ENCODE peak calls at places on chromosomes 1 and 21, in five cellular contexts. A is tibial nerve, W is lower lobe of right lung, I is ovary, U is GM10248. S is an unnamed sample.
A peak's percentile ranks its signal among the peaks of the same experiment; 100 is the strongest.

GRCh38 chr21:26365849-26366248 is 195.3 kb upstream of the APP start:
- DNase-seq in A (no peak), W (no peak), I (no peak), U (no peak), S (no peak)

GRCh38 chr1:82318921-82319320 is 518.2 kb downstream of the ADGRL2 start:
- DNase-seq in A (no peak), W (no peak), I (no peak), U (no peak), S (no peak)

GRCh38 chr1:156052862-156053769 is 482 bp downstream of the UBQLN4 start:
- DNase-seq in A (peak; percentile 44), W (peak; percentile 70), I (peak; percentile 71), U (peak; percentile 79), S (peak; percentile 65)

GRCh38 chr1:95582746-95583145 is 348.7 kb downstream of the RWDD3 start:
- DNase-seq in A (no peak), W (no peak), I (no peak), U (no peak), S (no peak)

GRCh38 chr1:103180660-103181059 is 72.3 kb upstream of the COL11A1 start:
- DNase-seq in A (no peak), W (no peak), I (no peak), U (no peak), S (peak; percentile 92)

GRCh38 chr1:171355727-171356126 is 41.7 kb downstream of the FMO4 start:
- DNase-seq in A (no peak), W (no peak), I (no peak), U (no peak), S (no peak)

GRCh38 chr1:205582471-205583291 is 49.1 kb downstream of the ELK4 start:
- DNase-seq in A (no peak), W (no peak), I (peak; percentile 39), U (no peak), S (no peak)

GRCh38 chr1:3777647-3778589 is 5.4 kb downstream of the SMIM1 start:
- DNase-seq in A (no peak), W (no peak), I (no peak), U (no peak), S (no peak)

GRCh38 chr1:10232213-10232612 is 21.8 kb downstream of the KIF1B start:
- DNase-seq in A (no peak), W (no peak), I (no peak), U (no peak), S (no peak)

GRCh38 chr1:54220004-54220811 is 20.2 kb downstream of the MRPL37 start:
- DNase-seq in A (peak; percentile 37), W (peak; percentile 70), I (peak; percentile 77), U (no peak), S (peak; percentile 49)

GRCh38 chr1:198669023-198669698 is 30.3 kb downstream of the PTPRC start:
- DNase-seq in A (no peak), W (no peak), I (no peak), U (peak; percentile 29), S (peak; percentile 97)

GRCh38 chr1:10444795-10445397 is 4.9 kb upstream of the CORT start:
- DNase-seq in A (no peak), W (no peak), I (no peak), U (no peak), S (no peak)

GRCh38 chr1:83555871-83556270 is 443.1 kb downstream of the TTLL7 start:
- DNase-seq in A (no peak), W (no peak), I (no peak), U (no peak), S (no peak)

GRCh38 chr1:26050255-26050640 is 4.3 kb upstream of the SLC30A2 start:
- DNase-seq in A (no peak), W (no peak), I (no peak), U (no peak), S (no peak)

GRCh38 chr1:55061706-55062321 is 22.5 kb downstream of the PCSK9 start:
- DNase-seq in A (no peak), W (no peak), I (no peak), U (no peak), S (no peak)

GRCh38 chr21:39788383-39788782 is 43.4 kb downstream of the IGSF5 start:
- DNase-seq in A (peak; percentile 45), W (peak; percentile 82), I (peak; percentile 46), U (no peak), S (peak; percentile 56)

GRCh38 chr1:942411-942821 is 16.6 kb downstream of the NOC2L start:
- DNase-seq in A (no peak), W (no peak), I (no peak), U (no peak), S (no peak)

GRCh38 chr1:185439727-185440415 is 122.8 kb upstream of the IVNS1ABP start:
- DNase-seq in A (no peak), W (no peak), I (no peak), U (peak; percentile 40), S (peak; percentile 92)

GRCh38 chr1:21834666-21835065 is 22.6 kb downstream of the LDLRAD2 start:
- DNase-seq in A (no peak), W (no peak), I (no peak), U (no peak), S (no peak)

GRCh38 chr21:33273044-33273443 is 6.9 kb downstream of the IL10RB start:
- DNase-seq in A (no peak), W (no peak), I (no peak), U (no peak), S (no peak)

GRCh38 chr21:29185172-29185571 is 54.7 kb downstream of the MAP3K7CL start:
- DNase-seq in A (no peak), W (no peak), I (no peak), U (no peak), S (no peak)

GRCh38 chr1:15736035-15736665 is at the start of gene SLC25A34:
- DNase-seq in A (no peak), W (peak; percentile 86), I (no peak), U (no peak), S (no peak)

GRCh38 chr1:19860418-19860817 is 21.8 kb upstream of the OTUD3 start:
- DNase-seq in A (no peak), W (no peak), I (no peak), U (no peak), S (no peak)

GRCh38 chr1:44679468-44679867 is 5.0 kb downstream of the ARMH1 start:
- DNase-seq in A (no peak), W (no peak), I (no peak), U (no peak), S (no peak)

GRCh38 chr1:98761238-98761637 is 99.7 kb downstream of the SNX7 start:
- DNase-seq in A (no peak), W (no peak), I (no peak), U (no peak), S (no peak)

GRCh38 chr21:15051652-15052554 is 12.9 kb downstream of the NRIP1 start:
- DNase-seq in A (no peak), W (no peak), I (no peak), U (peak; percentile 31), S (peak; percentile 10)

GRCh38 chr1:2567083-2567679 is 11.0 kb downstream of the TNFRSF14 start:
- DNase-seq in A (no peak), W (no peak), I (no peak), U (no peak), S (no peak)
- TF ChIP-seq CTCF in A (no peak), W (no peak), I (no peak), U (no peak), S (no peak)

DNA sequence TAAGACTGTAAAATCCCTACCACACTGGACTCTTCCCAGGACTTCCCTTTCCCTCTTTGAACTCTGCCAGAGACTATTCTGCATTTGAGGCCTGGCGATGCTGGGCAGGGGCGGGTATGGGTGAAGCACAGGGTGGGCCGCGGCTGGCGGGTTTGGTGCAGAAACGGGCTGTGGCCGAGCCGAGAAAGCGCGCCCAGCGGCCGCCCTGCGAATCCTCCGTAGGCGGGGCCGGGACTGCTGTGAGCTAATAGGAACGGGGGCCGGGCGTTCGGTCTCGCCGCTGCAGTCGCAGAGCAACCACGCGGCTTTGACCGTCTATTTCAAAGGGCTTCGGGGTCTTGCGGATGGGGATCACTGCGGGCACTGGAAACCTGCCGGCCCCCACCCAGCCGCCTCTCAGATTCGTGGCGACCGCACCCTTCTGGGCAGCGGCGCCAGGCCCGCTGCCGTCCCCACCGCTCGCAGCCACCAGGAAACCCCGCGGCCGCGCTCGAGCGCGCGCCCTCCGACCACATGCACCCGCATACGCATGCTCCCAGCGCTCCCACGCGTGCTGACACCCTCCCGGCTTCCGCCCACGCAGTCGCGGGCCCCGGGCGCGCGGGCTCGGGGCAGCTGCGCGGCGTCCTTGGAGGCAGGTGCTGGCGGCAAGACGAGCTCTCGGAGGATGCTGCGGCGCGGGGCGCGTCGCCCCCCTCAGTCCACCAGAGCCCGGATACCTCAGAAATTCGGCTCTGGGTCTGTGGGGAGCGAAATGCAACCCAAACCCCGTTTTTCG is 32.7 kb downstream of the DNTTIP2 start:
- DNase-seq in A (peak; percentile 83), W (peak; percentile 95), I (peak; percentile 89), U (peak; percentile 87), S (peak; percentile 74)
- TF ChIP-seq CTCF in A (peak; percentile 73), W (peak; percentile 54), I (no peak), U (peak; percentile 28), S (peak; percentile 57)

DNA sequence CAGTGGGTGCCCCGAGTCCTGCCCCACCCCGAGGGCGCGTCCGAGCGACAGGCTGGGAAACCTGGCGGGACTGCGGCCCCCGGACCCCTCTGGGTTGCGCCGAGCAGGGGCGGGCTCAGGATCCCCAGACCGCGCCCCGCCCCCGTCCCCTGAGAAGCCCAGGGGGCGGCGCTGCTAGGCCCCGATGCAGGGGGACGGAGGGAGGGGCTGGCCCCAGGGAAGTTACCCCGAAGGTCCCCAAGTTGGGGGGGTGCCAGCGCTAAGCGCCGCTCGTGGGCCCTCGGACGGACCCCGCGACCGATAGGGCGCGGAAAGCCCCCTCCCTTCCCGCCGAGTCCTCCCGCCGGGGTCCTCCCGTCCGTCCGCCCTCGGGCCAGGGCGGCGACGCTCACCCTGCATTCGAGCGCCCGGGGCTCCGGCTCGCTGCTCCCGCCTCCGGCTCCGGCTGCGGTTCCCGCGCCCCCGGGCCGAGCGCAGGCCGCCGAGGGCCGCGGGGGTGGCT is 414 bp downstream of the GPR153 start:
- DNase-seq in A (no peak), W (no peak), I (peak; percentile 45), U (peak; percentile 58), S (no peak)
- TF ChIP-seq CTCF in A (no peak), W (no peak), I (no peak), U (no peak), S (no peak)

DNA sequence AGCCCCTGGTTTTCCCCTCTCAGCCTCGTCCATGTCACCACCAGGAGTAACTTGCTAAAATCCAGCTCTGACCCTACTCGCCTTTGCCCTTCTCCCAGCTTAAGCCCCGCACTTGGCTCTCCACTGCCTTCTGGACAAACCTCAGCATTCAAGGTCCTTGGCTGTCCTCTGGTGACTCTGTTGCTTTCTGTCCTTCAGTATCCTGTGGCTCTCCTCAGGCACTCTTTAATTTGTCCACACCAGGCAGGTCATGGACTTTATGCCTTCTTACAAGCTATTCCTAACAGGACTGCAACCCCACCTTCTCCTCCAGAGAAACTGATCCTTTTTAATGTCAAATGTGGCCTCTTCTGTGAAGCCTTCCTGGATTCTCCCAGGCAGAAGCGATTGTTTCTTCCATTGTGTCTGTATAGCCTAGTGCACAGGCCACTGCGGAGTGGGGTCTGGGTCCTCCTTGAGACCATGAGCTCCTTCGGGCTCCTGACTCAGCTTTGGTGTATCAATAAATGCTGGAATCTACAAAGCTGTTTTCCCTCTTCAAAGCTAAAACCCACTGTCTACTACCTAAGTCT is 26.7 kb upstream of the CTPS1 start:
- DNase-seq in A (no peak), W (no peak), I (no peak), U (no peak), S (no peak)
- TF ChIP-seq CTCF in A (peak; percentile 3), W (no peak), I (no peak), U (no peak), S (peak; percentile 31)

DNA sequence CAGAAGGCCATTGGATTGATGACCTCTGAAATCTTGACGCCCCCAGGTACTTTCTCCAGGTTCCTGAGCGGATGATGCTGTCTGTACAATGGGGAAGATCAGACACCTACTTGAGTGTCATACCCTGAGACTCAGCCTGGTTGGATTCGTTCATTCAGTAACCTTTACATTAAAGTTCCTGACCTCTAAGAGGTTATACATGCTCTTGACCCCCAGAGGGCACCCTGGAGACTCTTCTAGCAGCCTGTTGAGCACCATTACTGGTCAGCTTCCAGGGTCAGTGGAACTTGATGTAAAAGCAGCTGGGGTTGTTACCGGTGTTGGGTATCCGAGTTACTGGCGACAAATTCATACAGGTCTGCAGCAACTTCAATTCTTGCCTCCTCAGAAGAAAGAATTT is 114.3 kb upstream of the ZNF678 start:
- DNase-seq in A (no peak), W (no peak), I (no peak), U (peak; percentile 52), S (peak; percentile 19)
- TF ChIP-seq CTCF in A (no peak), W (peak; percentile 24), I (no peak), U (peak; percentile 53), S (peak; percentile 49)